ENCODE peak calls at places on chromosomes 5 and 9, in nine cellular contexts. One of them, this sample, is unnamed. For H3K4me1 and H3K9me3, the result is how much of the 10 kb centered on the place peaks cover.

GRCh38 chr5:68368686-68369359 is 153.3 kb downstream of the PIK3R1 start:
- DNase-seq in prostate gland: no peak
- DNase-seq in effector memory CD4-positive, alpha-beta T cell: no peak
- DNase-seq in fibroblast of lung: peak
- DNase-seq in cardiac muscle cell: no peak
- DNase-seq in mucosa of descending colon: no peak
- DNase-seq in suprapubic skin: no peak
- DNase-seq in uterus: no peak
- DNase-seq in psoas muscle: no peak
- DNase-seq in this sample: no peak

GRCh38 chr5:1010641-1011046 is 2.0 kb downstream of the NKD2 start:
- DNase-seq in prostate gland: no peak
- DNase-seq in fibroblast of lung: no peak
- DNase-seq in effector memory CD4-positive, alpha-beta T cell: no peak
- DNase-seq in mucosa of descending colon: peak
- DNase-seq in cardiac muscle cell: no peak
- DNase-seq in psoas muscle: peak
- DNase-seq in uterus: no peak
- DNase-seq in suprapubic skin: peak
- DNase-seq in this sample: peak

GRCh38 chr5:81164936-81165335 is 68.2 kb upstream of the CKMT2 start:
- DNase-seq in prostate gland: no peak
- DNase-seq in suprapubic skin: no peak
- DNase-seq in cardiac muscle cell: peak
- DNase-seq in mucosa of descending colon: no peak
- DNase-seq in fibroblast of lung: no peak
- DNase-seq in uterus: no peak
- DNase-seq in psoas muscle: no peak
- DNase-seq in effector memory CD4-positive, alpha-beta T cell: no peak
- DNase-seq in this sample: no peak

GRCh38 chr5:150665044-150665443 is 4.0 kb downstream of the MYOZ3 start:
- DNase-seq in psoas muscle: no peak
- DNase-seq in mucosa of descending colon: no peak
- DNase-seq in fibroblast of lung: peak
- DNase-seq in uterus: no peak
- DNase-seq in prostate gland: no peak
- DNase-seq in suprapubic skin: peak
- DNase-seq in cardiac muscle cell: no peak
- DNase-seq in effector memory CD4-positive, alpha-beta T cell: no peak
- DNase-seq in this sample: no peak

GRCh38 chr5:69129413-69129812 is 35.6 kb downstream of the SLC30A5 start:
- DNase-seq in prostate gland: no peak
- DNase-seq in uterus: no peak
- DNase-seq in fibroblast of lung: peak
- DNase-seq in mucosa of descending colon: no peak
- DNase-seq in suprapubic skin: no peak
- DNase-seq in effector memory CD4-positive, alpha-beta T cell: no peak
- DNase-seq in psoas muscle: no peak
- DNase-seq in cardiac muscle cell: peak
- DNase-seq in this sample: no peak

GRCh38 chr9:104386425-104387069 is 117.5 kb upstream of the OR13F1 start:
- DNase-seq in uterus: no peak
- DNase-seq in suprapubic skin: no peak
- DNase-seq in prostate gland: no peak
- DNase-seq in psoas muscle: no peak
- DNase-seq in fibroblast of lung: peak
- DNase-seq in cardiac muscle cell: peak
- DNase-seq in effector memory CD4-positive, alpha-beta T cell: no peak
- DNase-seq in mucosa of descending colon: no peak
- DNase-seq in this sample: no peak

GRCh38 chr9:92179286-92180002 is 64.2 kb upstream of the SPTLC1 start:
- DNase-seq in effector memory CD4-positive, alpha-beta T cell: no peak
- DNase-seq in prostate gland: no peak
- DNase-seq in suprapubic skin: no peak
- DNase-seq in uterus: no peak
- DNase-seq in mucosa of descending colon: no peak
- DNase-seq in psoas muscle: no peak
- DNase-seq in fibroblast of lung: no peak
- DNase-seq in cardiac muscle cell: no peak
- DNase-seq in this sample: no peak

GRCh38 chr5:147404706-147405105 is 105.2 kb downstream of the DPYSL3 start:
- DNase-seq in prostate gland: no peak
- DNase-seq in uterus: no peak
- DNase-seq in psoas muscle: no peak
- DNase-seq in suprapubic skin: no peak
- DNase-seq in effector memory CD4-positive, alpha-beta T cell: no peak
- DNase-seq in fibroblast of lung: no peak
- DNase-seq in cardiac muscle cell: no peak
- DNase-seq in mucosa of descending colon: no peak
- DNase-seq in this sample: no peak

GRCh38 chr9:68751556-68751955 is 46.5 kb downstream of the PIP5K1B start:
- DNase-seq in mucosa of descending colon: no peak
- DNase-seq in effector memory CD4-positive, alpha-beta T cell: no peak
- DNase-seq in uterus: no peak
- DNase-seq in prostate gland: no peak
- DNase-seq in suprapubic skin: no peak
- DNase-seq in psoas muscle: no peak
- DNase-seq in cardiac muscle cell: no peak
- DNase-seq in fibroblast of lung: peak
- DNase-seq in this sample: no peak

GRCh38 chr5:100683881-100684280 is 148.7 kb downstream of the FAM174A start:
- DNase-seq in uterus: no peak
- DNase-seq in cardiac muscle cell: no peak
- DNase-seq in effector memory CD4-positive, alpha-beta T cell: no peak
- DNase-seq in prostate gland: no peak
- DNase-seq in fibroblast of lung: no peak
- DNase-seq in psoas muscle: no peak
- DNase-seq in suprapubic skin: no peak
- DNase-seq in mucosa of descending colon: no peak
- DNase-seq in this sample: peak

GRCh38 chr5:146680846-146681585 is 165.0 kb upstream of the GPR151 start:
- DNase-seq in effector memory CD4-positive, alpha-beta T cell: no peak
- DNase-seq in cardiac muscle cell: no peak
- DNase-seq in uterus: no peak
- DNase-seq in mucosa of descending colon: no peak
- DNase-seq in suprapubic skin: no peak
- DNase-seq in fibroblast of lung: no peak
- DNase-seq in prostate gland: no peak
- DNase-seq in psoas muscle: no peak
- DNase-seq in this sample: no peak

GRCh38 chr5:69230181-69230580 is 4.5 kb upstream of the CDK7 start:
- DNase-seq in fibroblast of lung: no peak
- DNase-seq in suprapubic skin: no peak
- DNase-seq in cardiac muscle cell: no peak
- DNase-seq in psoas muscle: no peak
- DNase-seq in mucosa of descending colon: no peak
- DNase-seq in prostate gland: no peak
- DNase-seq in effector memory CD4-positive, alpha-beta T cell: no peak
- DNase-seq in uterus: no peak
- DNase-seq in this sample: peak

GRCh38 chr9:77648458-77649108 is 461 bp upstream of the GNA14 start:
- DNase-seq in cardiac muscle cell: peak
- DNase-seq in effector memory CD4-positive, alpha-beta T cell: no peak
- DNase-seq in prostate gland: peak
- DNase-seq in mucosa of descending colon: peak
- DNase-seq in uterus: peak
- DNase-seq in fibroblast of lung: peak
- DNase-seq in suprapubic skin: peak
- DNase-seq in psoas muscle: peak
- DNase-seq in this sample: peak

DNA sequence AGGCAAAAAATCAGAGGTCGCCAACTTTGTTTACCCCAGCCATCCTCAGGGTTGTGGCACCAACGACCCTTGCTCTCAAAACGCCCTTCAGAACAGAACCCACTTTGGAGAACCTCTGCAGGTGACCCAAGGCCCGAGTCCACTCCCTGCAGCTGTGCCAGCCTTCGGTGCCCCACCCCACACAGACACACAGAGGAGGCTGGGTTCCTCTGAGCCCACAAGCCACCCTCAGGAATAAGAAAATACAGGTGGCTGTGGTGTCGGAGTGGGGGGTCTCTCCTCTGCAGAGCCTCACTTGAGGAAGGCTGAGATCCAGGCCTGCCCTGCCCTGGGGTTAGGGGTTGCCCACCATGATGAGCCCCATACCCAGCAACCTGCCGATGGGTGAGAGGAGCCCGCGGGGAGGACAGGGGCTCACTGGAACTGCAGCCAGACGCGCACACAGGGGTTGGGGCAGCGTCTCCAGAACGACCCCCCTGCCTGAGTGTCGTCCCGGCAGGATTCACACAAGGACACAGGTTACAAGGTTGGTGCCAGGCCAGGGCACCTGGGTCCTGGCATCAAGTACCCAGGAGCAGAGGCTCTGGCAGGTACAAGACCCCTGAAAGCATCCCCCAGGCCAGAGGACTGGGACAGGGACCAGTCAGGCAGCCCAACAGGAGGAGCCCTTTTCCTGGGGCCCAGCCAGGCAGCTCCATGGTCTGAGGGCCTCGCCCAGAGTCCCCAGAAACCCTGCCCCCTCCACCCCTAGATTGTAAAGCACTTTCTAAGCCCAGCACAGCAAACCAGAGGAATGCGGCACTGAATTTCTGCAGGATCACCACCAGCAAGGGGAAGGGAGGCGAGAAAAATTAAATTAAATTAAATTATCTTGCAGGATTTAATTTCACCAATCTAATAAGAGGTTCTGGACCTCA is 40.0 kb downstream of the NACC2 start:
- DNase-seq in effector memory CD4-positive, alpha-beta T cell: no peak
- DNase-seq in suprapubic skin: no peak
- DNase-seq in fibroblast of lung: no peak
- DNase-seq in mucosa of descending colon: no peak
- DNase-seq in prostate gland: no peak
- DNase-seq in psoas muscle: no peak
- DNase-seq in uterus: no peak
- DNase-seq in cardiac muscle cell: no peak
- DNase-seq in this sample: no peak
- H3K4me1 ChIP-seq in effector memory CD4-positive, alpha-beta T cell: under half
- H3K4me1 ChIP-seq in suprapubic skin: under half
- H3K4me1 ChIP-seq in fibroblast of lung: under half
- H3K4me1 ChIP-seq in mucosa of descending colon: under half
- H3K4me1 ChIP-seq in prostate gland: under half
- H3K4me1 ChIP-seq in psoas muscle: under half
- H3K4me1 ChIP-seq in uterus: under half
- H3K4me1 ChIP-seq in cardiac muscle cell: under half
- H3K4me1 ChIP-seq in this sample: half or more

DNA sequence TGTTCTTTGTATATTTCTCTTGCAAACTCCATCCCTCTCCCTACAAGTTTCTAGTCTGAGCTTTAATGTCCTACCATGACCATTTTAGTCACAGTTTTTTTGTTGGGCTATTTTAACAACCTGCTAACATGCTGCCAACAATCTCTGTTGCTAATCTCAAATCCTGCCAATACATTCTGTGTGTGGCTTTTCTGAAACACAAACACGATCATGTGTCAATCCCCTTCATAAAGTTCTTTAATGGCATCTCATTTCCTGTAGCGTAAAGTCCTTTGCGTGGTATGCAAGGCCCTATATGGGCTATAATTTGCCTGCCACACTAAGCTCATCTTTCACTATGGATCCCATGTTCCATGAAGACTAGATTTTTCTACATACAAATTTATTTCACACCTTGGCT is 180.6 kb downstream of the CWC27 start:
- DNase-seq in mucosa of descending colon: no peak
- DNase-seq in suprapubic skin: no peak
- DNase-seq in fibroblast of lung: no peak
- DNase-seq in uterus: no peak
- DNase-seq in effector memory CD4-positive, alpha-beta T cell: no peak
- DNase-seq in psoas muscle: no peak
- DNase-seq in prostate gland: no peak
- DNase-seq in cardiac muscle cell: no peak
- DNase-seq in this sample: no peak
- H3K9me3 ChIP-seq in mucosa of descending colon: under half
- H3K9me3 ChIP-seq in suprapubic skin: under half
- H3K9me3 ChIP-seq in fibroblast of lung: under half
- H3K9me3 ChIP-seq in uterus: under half
- H3K9me3 ChIP-seq in effector memory CD4-positive, alpha-beta T cell: under half
- H3K9me3 ChIP-seq in psoas muscle: under half
- H3K9me3 ChIP-seq in prostate gland: under half
- H3K9me3 ChIP-seq in cardiac muscle cell: under half
- H3K9me3 ChIP-seq in this sample: under half

DNA sequence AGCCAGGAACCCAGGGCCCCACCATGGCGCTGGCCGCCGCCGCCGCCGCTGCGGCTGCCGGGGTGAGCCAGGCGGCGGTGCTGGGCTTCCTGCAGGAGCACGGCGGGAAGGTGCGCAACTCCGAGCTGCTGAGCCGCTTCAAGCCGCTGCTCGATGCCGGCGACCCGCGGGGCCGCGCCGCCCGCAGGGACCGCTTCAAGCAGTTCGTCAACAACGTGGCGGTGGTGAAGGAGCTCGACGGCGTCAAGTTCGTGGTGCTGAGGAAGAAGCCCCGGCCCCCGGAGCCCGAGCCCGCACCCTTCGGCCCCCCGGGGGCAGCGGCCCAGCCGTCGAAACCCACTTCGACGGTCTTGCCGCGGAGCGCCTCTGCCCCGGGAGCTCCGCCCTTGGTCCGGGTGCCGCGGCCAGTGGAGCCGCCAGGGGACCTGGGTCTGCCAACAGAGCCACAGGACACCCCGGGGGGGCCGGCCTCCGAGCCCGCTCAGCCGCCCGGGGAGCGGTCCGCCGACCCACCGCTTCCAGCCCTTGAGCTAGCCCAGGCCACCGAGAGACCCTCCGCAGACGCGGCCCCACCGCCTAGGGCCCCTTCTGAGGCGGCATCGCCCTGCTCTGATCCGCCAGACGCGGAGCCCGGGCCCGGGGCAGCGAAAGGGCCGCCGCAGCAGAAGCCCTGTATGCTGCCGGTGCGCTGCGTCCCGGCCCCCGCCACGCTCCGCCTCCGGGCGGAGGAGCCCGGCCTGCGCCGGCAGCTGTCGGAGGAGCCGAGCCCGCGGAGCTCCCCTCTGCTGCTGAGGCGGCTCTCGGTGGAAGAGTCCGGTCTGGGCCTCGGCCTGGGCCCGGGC is 718 bp downstream of the SOWAHA start:
- DNase-seq in fibroblast of lung: no peak
- DNase-seq in uterus: no peak
- DNase-seq in suprapubic skin: peak
- DNase-seq in prostate gland: no peak
- DNase-seq in cardiac muscle cell: no peak
- DNase-seq in psoas muscle: no peak
- DNase-seq in mucosa of descending colon: no peak
- DNase-seq in effector memory CD4-positive, alpha-beta T cell: no peak
- DNase-seq in this sample: no peak
- H3K4me3 ChIP-seq in fibroblast of lung: no peak
- H3K4me3 ChIP-seq in uterus: peak
- H3K4me3 ChIP-seq in suprapubic skin: peak
- H3K4me3 ChIP-seq in prostate gland: peak
- H3K4me3 ChIP-seq in cardiac muscle cell: peak
- H3K4me3 ChIP-seq in psoas muscle: peak
- H3K4me3 ChIP-seq in mucosa of descending colon: peak
- H3K4me3 ChIP-seq in effector memory CD4-positive, alpha-beta T cell: peak
- H3K4me3 ChIP-seq in this sample: peak

DNA sequence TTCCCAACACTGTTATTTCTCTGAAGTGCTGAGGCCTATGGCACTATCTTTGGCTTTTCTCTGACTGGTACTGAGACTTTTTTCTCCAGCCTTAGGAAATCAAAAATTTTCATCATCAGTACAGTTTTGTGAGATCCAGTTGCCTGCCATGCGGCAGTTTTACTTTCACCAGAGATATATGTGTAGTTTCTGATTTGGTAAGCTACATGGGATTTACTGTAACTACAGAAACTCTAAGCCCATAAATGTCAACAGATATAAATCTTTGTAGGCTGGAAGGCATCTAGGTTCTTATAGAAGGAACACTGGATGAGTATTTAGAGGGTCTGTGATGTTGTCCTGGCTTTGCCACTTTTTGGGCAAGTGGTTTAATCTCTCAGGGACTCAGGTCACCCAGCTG is 69.0 kb downstream of the DOCK2 start:
- DNase-seq in suprapubic skin: no peak
- DNase-seq in cardiac muscle cell: no peak
- DNase-seq in mucosa of descending colon: no peak
- DNase-seq in prostate gland: no peak
- DNase-seq in effector memory CD4-positive, alpha-beta T cell: no peak
- DNase-seq in fibroblast of lung: no peak
- DNase-seq in psoas muscle: no peak
- DNase-seq in uterus: no peak
- DNase-seq in this sample: no peak
- H3K4me1 ChIP-seq in suprapubic skin: under half
- H3K4me1 ChIP-seq in cardiac muscle cell: half or more
- H3K4me1 ChIP-seq in mucosa of descending colon: under half
- H3K4me1 ChIP-seq in prostate gland: under half
- H3K4me1 ChIP-seq in effector memory CD4-positive, alpha-beta T cell: under half
- H3K4me1 ChIP-seq in fibroblast of lung: under half
- H3K4me1 ChIP-seq in psoas muscle: under half
- H3K4me1 ChIP-seq in uterus: under half
- H3K4me1 ChIP-seq in this sample: under half